ENCODE peak calls at places on chromosomes 1 and 21, in seven cellular contexts. C is H1, E is GM12878, A is K562, W is HepG2, B is SK-N-SH, I is HCT116. Q is an unnamed sample.

GRCh38 chr1:41856361-41857285 is 62.1 kb downstream of the HIVEP3 start:
- DNase-seq in A (no peak), W (no peak), I (no peak), E (no peak), C (no peak), B (no peak), Q (no peak)

GRCh38 chr1:31366796-31367195 is 6.1 kb downstream of the FABP3 start:
- DNase-seq in I (no peak), A (no peak), W (no peak), E (no peak), C (no peak), B (no peak), Q (peak)

GRCh38 chr1:165288301-165289120 is 68.0 kb downstream of the LMX1A start:
- DNase-seq in B (no peak), E (no peak), A (no peak), I (no peak), C (no peak), W (no peak), Q (no peak)

GRCh38 chr21:15514073-15514946 is 215.5 kb upstream of the USP25 start:
- DNase-seq in C (no peak), E (peak), W (peak), I (no peak), A (no peak), B (no peak), Q (no peak)

GRCh38 chr1:59057801-59058200 is 239.1 kb upstream of the FGGY start:
- DNase-seq in B (no peak), E (no peak), C (no peak), W (no peak), I (no peak), A (no peak), Q (no peak)

GRCh38 chr1:199279872-199280649 is 641.2 kb downstream of the PTPRC start:
- DNase-seq in W (no peak), I (no peak), B (no peak), C (no peak), E (no peak), A (no peak), Q (no peak)

GRCh38 chr1:14926818-14927555 is 226.6 kb upstream of the TMEM51 start:
- DNase-seq in W (peak), A (no peak), I (no peak), C (no peak), E (no peak), B (no peak), Q (no peak)

GRCh38 chr1:221182791-221183533 is 303.7 kb downstream of the HLX start:
- DNase-seq in W (no peak), I (no peak), B (no peak), A (no peak), C (no peak), E (no peak), Q (no peak)

GRCh38 chr1:152983234-152983633 is 647 bp upstream of the SPRR1A start:
- DNase-seq in A (no peak), E (no peak), B (no peak), W (no peak), I (no peak), C (no peak), Q (no peak)

GRCh38 chr1:209208648-209209047 is 374.9 kb upstream of the CAMK1G start:
- DNase-seq in C (no peak), B (no peak), A (no peak), W (no peak), E (no peak), I (no peak), Q (no peak)

GRCh38 chr21:29145354-29145782 is 14.9 kb downstream of the MAP3K7CL start:
- DNase-seq in W (peak), E (no peak), B (no peak), C (no peak), I (no peak), A (no peak), Q (no peak)

GRCh38 chr1:11529330-11529729 is 50.4 kb downstream of the DISP3 start:
- DNase-seq in I (no peak), E (no peak), A (no peak), W (no peak), B (no peak), C (no peak), Q (no peak)

GRCh38 chr1:221849110-221849509 is 107.2 kb upstream of the DUSP10 start:
- DNase-seq in E (no peak), C (no peak), W (no peak), A (no peak), I (no peak), B (no peak), Q (no peak)

GRCh38 chr1:160377585-160378206 is 10.8 kb downstream of the NHLH1 start:
- DNase-seq in I (no peak), C (no peak), W (no peak), A (no peak), B (no peak), E (no peak), Q (no peak)

GRCh38 chr1:119220980-119221379 is 80.5 kb upstream of the WARS2 start:
- DNase-seq in A (no peak), E (no peak), C (no peak), W (no peak), I (no peak), B (no peak), Q (no peak)

GRCh38 chr1:219710529-219711194 is 97.8 kb upstream of the ZC3H11B start:
- DNase-seq in I (peak), A (no peak), B (no peak), C (no peak), W (no peak), E (no peak), Q (no peak)

GRCh38 chr1:47659141-47659540 is 221.3 kb downstream of the FOXD2 start:
- DNase-seq in C (no peak), E (no peak), W (no peak), B (no peak), A (no peak), I (no peak), Q (no peak)

GRCh38 chr1:207050428-207050767 is 610 bp downstream of the YOD1 start:
- DNase-seq in W (no peak), C (no peak), A (no peak), E (no peak), I (no peak), B (no peak), Q (no peak)

GRCh38 chr1:239601108-239601507 is 214.7 kb downstream of the CHRM3 start:
- DNase-seq in A (no peak), I (no peak), W (no peak), E (no peak), C (no peak), B (no peak), Q (no peak)

GRCh38 chr1:223109581-223110026 is 33.4 kb downstream of the TLR5 start:
- DNase-seq in E (no peak), B (no peak), W (peak), C (no peak), I (no peak), A (no peak), Q (no peak)

GRCh38 chr1:35666916-35667315 is 25.6 kb upstream of the PSMB2 start:
- DNase-seq in W (no peak), E (no peak), B (no peak), A (no peak), C (no peak), I (no peak), Q (no peak)

GRCh38 chr1:20366766-20367602 is 76.3 kb downstream of the VWA5B1 start:
- DNase-seq in A (peak), C (peak), I (no peak), B (peak), W (peak), E (no peak), Q (peak)

GRCh38 chr1:212431656-212432055 is 1.1 kb upstream of the NENF start:
- DNase-seq in B (no peak), W (no peak), A (no peak), C (no peak), E (no peak), I (no peak), Q (no peak)

GRCh38 chr1:204721378-204722041 is 36.0 kb upstream of the LRRN2 start:
- DNase-seq in C (no peak), W (no peak), B (no peak), I (no peak), A (no peak), E (no peak), Q (no peak)

GRCh38 chr1:8926707-8927694 is 18.7 kb upstream of the CA6 start:
- DNase-seq in C (no peak), B (no peak), E (no peak), W (no peak), A (no peak), I (no peak), Q (no peak)

GRCh38 chr1:4001461-4001860 is 101.4 kb upstream of the C1orf174 start:
- DNase-seq in I (no peak), W (no peak), E (no peak), A (no peak), B (no peak), C (no peak), Q (no peak)

GRCh38 chr1:93399781-93400180 is 48.1 kb upstream of the FNBP1L start:
- DNase-seq in B (no peak), I (no peak), A (no peak), C (no peak), E (no peak), W (peak), Q (peak)

GRCh38 chr1:246795094-246795671 is 71.0 kb downstream of the SCCPDH start:
- DNase-seq in C (no peak), E (no peak), A (no peak), I (no peak), B (no peak), W (no peak), Q (peak)

GRCh38 chr1:220335668-220336067 is 63.4 kb upstream of the RAB3GAP2 start:
- DNase-seq in I (no peak), W (no peak), E (no peak), A (no peak), B (no peak), C (no peak), Q (no peak)

GRCh38 chr1:211698161-211699026 is 23.0 kb upstream of the NEK2 start:
- DNase-seq in E (peak), A (peak), W (peak), C (no peak), B (peak), I (peak), Q (peak)

GRCh38 chr1:115363171-115363570 is 25.1 kb upstream of the NGF start:
- DNase-seq in E (no peak), B (no peak), W (no peak), A (no peak), I (no peak), C (no peak), Q (no peak)

GRCh38 chr1:236619398-236619797 is 15.1 kb upstream of the HEATR1 start:
- DNase-seq in W (no peak), B (no peak), C (no peak), E (no peak), I (no peak), A (no peak), Q (no peak)

GRCh38 chr21:39348040-39348354 is 891 bp downstream of the HMGN1 start:
- DNase-seq in I (no peak), E (no peak), B (no peak), W (no peak), C (no peak), A (no peak), Q (no peak)

GRCh38 chr21:39347537-39347936 is 1.4 kb downstream of the HMGN1 start:
- DNase-seq in I (no peak), C (no peak), W (no peak), B (no peak), A (no peak), E (no peak), Q (no peak)

GRCh38 chr21:39350094-39351006 is 1.5 kb upstream of the HMGN1 start:
- DNase-seq in W (no peak), E (no peak), C (no peak), A (no peak), I (no peak), B (no peak), Q (no peak)

GRCh38 chr21:39349211-39350093 is 564 bp upstream of the HMGN1 start:
- DNase-seq in A (peak), W (peak), E (peak), I (peak), B (peak), C (peak), Q (peak)

GRCh38 chr21:39348355-39349210 is at the start of gene HMGN1:
- DNase-seq in C (no peak), I (no peak), E (peak), W (peak), B (peak), A (peak), Q (peak)
- H3K4me3 ChIP-seq in C (peak), I (peak), E (peak), W (peak), B (peak), A (peak), Q (peak)

DNA sequence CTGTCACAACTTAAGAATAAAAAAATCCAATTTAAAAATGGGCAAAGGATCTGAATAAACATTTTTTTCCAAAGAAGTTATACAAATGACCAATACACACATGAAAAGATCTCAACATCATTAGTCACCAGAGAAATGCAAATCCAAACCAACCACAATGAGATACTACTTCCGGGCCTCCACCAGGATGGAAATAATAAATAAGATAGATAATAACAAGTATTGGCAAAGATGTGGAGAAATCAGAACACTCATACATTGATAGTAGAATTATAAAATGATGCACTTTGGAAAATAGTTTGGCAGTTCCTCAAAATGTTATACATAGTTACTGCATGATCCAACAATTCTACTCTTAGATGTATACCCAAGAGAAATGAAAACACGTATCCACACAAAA is 18.7 kb downstream of the ZSWIM5 start:
- DNase-seq in B (no peak), C (no peak), W (no peak), E (no peak), I (no peak), A (no peak), Q (no peak)
- TF ChIP-seq YY1 in B (no peak), C (no peak), W (no peak), E (no peak), I (no peak), A (no peak), Q (no peak)

GRCh38 chr1:78401148-78401547 is 89.6 kb upstream of the PTGFR start:
- DNase-seq in E (no peak), A (no peak), B (no peak), I (no peak), C (no peak), W (no peak), Q (no peak)
- H3K4me3 ChIP-seq in E (no peak), A (no peak), B (no peak), I (no peak), C (no peak), W (no peak), Q (no peak)

DNA sequence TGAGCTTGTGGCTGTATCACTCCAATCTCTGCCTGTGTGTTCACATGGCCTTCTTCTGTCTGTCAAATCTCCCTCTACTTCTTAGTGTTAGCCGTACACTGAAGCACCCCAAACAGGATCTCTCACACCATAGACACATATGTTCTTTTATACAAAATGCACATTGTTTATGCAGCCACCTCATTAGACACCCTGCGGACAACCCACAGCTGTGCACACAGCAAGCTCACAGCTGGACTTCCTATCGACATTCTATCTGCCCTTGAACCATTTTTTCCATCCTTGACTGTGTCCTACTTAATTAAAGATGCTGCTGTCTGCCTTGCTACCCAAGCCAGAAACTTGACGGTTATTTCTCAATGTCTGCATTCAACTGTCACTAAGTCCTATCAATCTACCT is 3.2 kb upstream of the ZBTB21 start:
- DNase-seq in I (no peak), E (no peak), W (no peak), C (no peak), A (no peak), B (no peak), Q (no peak)
- TF ChIP-seq YY1 in I (no peak), E (no peak), W (no peak), C (no peak), A (no peak), B (no peak), Q (no peak)

GRCh38 chr1:6627031-6627430 is 2.4 kb downstream of the THAP3 start:
- DNase-seq in W (no peak), C (no peak), I (no peak), A (no peak), B (no peak), E (no peak), Q (no peak)
- H3K4me3 ChIP-seq in W (no peak), C (no peak), I (no peak), A (no peak), B (no peak), E (no peak), Q (no peak)

Q was measured in NT2/D1.